ENCODE peak calls at places on chromosomes 16 and 17, in seven cellular contexts. G, J, K, I, V, U and Y are unnamed samples.

GRCh38 chr17:76000016-76000754 is 470 bp upstream of the CDK3 start:
- DNase-seq in G (no peak), J (peak), K (no peak), I (no peak), V (peak), U (no peak), Y (no peak)

GRCh38 chr17:7133424-7133823 is 18.8 kb upstream of the ASGR2 start:
- DNase-seq in G (no peak), J (no peak), K (no peak), I (no peak), V (peak), U (no peak), Y (no peak)

GRCh38 chr16:66359811-66360608 is 6.5 kb upstream of the CDH5 start:
- DNase-seq in G (no peak), J (no peak), K (no peak), I (no peak), V (no peak), U (no peak), Y (no peak)

GRCh38 chr16:87637357-87637756 is 35.0 kb downstream of the JPH3 start:
- DNase-seq in G (no peak), J (no peak), K (no peak), I (no peak), V (no peak), U (no peak), Y (no peak)

GRCh38 chr17:66459811-66460270 is 157.4 kb downstream of the PRKCA start:
- DNase-seq in G (peak), J (no peak), K (peak), I (peak), V (no peak), U (peak), Y (peak)

GRCh38 chr16:85029413-85029794 is 1.8 kb downstream of the KIAA0513 start:
- DNase-seq in G (no peak), J (no peak), K (peak), I (no peak), V (peak), U (peak), Y (no peak)

GRCh38 chr17:76022285-76022684 is 4.8 kb downstream of the EVPL start:
- DNase-seq in G (no peak), J (no peak), K (no peak), I (no peak), V (no peak), U (no peak), Y (no peak)

GRCh38 chr16:57701759-57702371 is 7.3 kb downstream of the DRC7 start:
- DNase-seq in G (no peak), J (no peak), K (no peak), I (no peak), V (no peak), U (no peak), Y (no peak)

GRCh38 chr17:82944990-82945389 is 105.2 kb upstream of the ZNF750 start:
- DNase-seq in G (no peak), J (no peak), K (no peak), I (no peak), V (no peak), U (no peak), Y (no peak)

GRCh38 chr16:4933871-4934395 is 3.0 kb downstream of the PPL start:
- DNase-seq in G (no peak), J (no peak), K (no peak), I (no peak), V (no peak), U (no peak), Y (no peak)

GRCh38 chr17:17782425-17783120 is 54.2 kb downstream of the SREBF1 start:
- DNase-seq in G (no peak), J (peak), K (no peak), I (no peak), V (peak), U (no peak), Y (no peak)

GRCh38 chr16:89909777-89910716 is 8.6 kb upstream of the MC1R start:
- DNase-seq in G (no peak), J (peak), K (peak), I (no peak), V (peak), U (peak), Y (no peak)

GRCh38 chr16:876041-876335 is 75.5 kb upstream of the GNG13 start:
- DNase-seq in G (no peak), J (no peak), K (no peak), I (no peak), V (no peak), U (no peak), Y (no peak)

GRCh38 chr17:46722662-46723285 is 95.7 kb downstream of the WNT3 start:
- DNase-seq in G (no peak), J (no peak), K (no peak), I (no peak), V (no peak), U (peak), Y (no peak)